ENCODE peak calls at places on chromosomes 16 and 17, in six cellular contexts. G is GM19239, Q is activated T-cell treated with anti-CD3 and anti-CD28 coated beads for 4 hours, X is NCI-H460, B is DMS79, V is glutamatergic neuron. Z is an unnamed sample.

GRCh38 chr17:48429156-48429555 is 858 bp downstream of the SKAP1 start:
- DNase-seq in G (no peak), X (no peak), V (no peak), B (no peak), Q (no peak), Z (no peak)

GRCh38 chr16:27222499-27223225 is 19.3 kb downstream of the KDM8 start:
- DNase-seq in V (no peak), B (no peak), G (no peak), Q (no peak), X (no peak), Z (no peak)

GRCh38 chr17:2084766-2085647 is 30.1 kb downstream of the HIC1 start:
- DNase-seq in Q (no peak), B (no peak), X (no peak), G (no peak), V (no peak), Z (no peak)

GRCh38 chr17:75878174-75878998 is at the start of gene TRIM47:
- DNase-seq in V (peak), B (no peak), X (peak), G (no peak), Q (no peak), Z (peak)

GRCh38 chr16:27639588-27640276 is 89.8 kb downstream of the KATNIP start:
- DNase-seq in G (peak), B (peak), X (peak), Q (no peak), V (no peak), Z (peak)

GRCh38 chr17:51347851-51348584 is 87.7 kb downstream of the UTP18 start:
- DNase-seq in X (no peak), G (no peak), V (no peak), Q (no peak), B (no peak), Z (no peak)

GRCh38 chr17:64326030-64326419 is 63.0 kb upstream of the TEX2 start:
- DNase-seq in Q (no peak), X (no peak), B (no peak), G (no peak), V (no peak), Z (no peak)

GRCh38 chr17:11487469-11487868 is 110.8 kb upstream of the DNAH9 start:
- DNase-seq in B (no peak), G (no peak), V (no peak), X (no peak), Q (no peak), Z (no peak)

GRCh38 chr16:1466968-1467521 is 7.8 kb downstream of the CLCN7 start:
- DNase-seq in Q (no peak), G (no peak), X (no peak), B (no peak), V (no peak), Z (no peak)

GRCh38 chr16:83925095-83925905 is 26.4 kb downstream of the MLYCD start:
- DNase-seq in B (no peak), G (no peak), Q (no peak), V (no peak), X (no peak), Z (no peak)

GRCh38 chr17:65013613-65014391 is 42.7 kb downstream of the GNA13 start:
- DNase-seq in X (no peak), V (no peak), B (no peak), Q (no peak), G (no peak), Z (no peak)

GRCh38 chr16:66020642-66021041 is 345.8 kb upstream of the CDH5 start:
- DNase-seq in X (no peak), V (no peak), G (no peak), Q (no peak), B (no peak), Z (no peak)

GRCh38 chr17:51029568-51030463 is 90.9 kb downstream of the SPAG9 start:
- DNase-seq in B (no peak), X (no peak), G (no peak), Q (no peak), V (no peak), Z (no peak)

GRCh38 chr17:41772218-41772585 is 14.3 kb downstream of the JUP start:
- DNase-seq in V (no peak), Q (no peak), G (no peak), X (no peak), B (no peak), Z (peak)

GRCh38 chr17:64058547-64059115 is 38.2 kb upstream of the ICAM2 start:
- DNase-seq in X (no peak), B (no peak), G (no peak), V (no peak), Q (no peak), Z (no peak)

GRCh38 chr17:44581868-44582267 is 24.6 kb downstream of the FZD2 start:
- DNase-seq in B (no peak), V (no peak), G (no peak), X (peak), Q (no peak), Z (no peak)

GRCh38 chr17:2053380-2054261 is 1.3 kb upstream of the HIC1 start:
- DNase-seq in B (peak), V (peak), Q (peak), G (peak), X (peak), Z (peak)

GRCh38 chr17:17351356-17351891 is 48.3 kb downstream of the NT5M start:
- DNase-seq in Q (no peak), B (no peak), V (no peak), G (no peak), X (no peak), Z (no peak)

GRCh38 chr17:75266315-75267145 is 4.5 kb downstream of the MIF4GD start:
- DNase-seq in V (no peak), B (no peak), G (no peak), X (no peak), Q (no peak), Z (no peak)

GRCh38 chr16:10878644-10879498 is 1.9 kb downstream of the CIITA start:
- DNase-seq in B (peak), Q (no peak), V (peak), G (no peak), X (no peak), Z (peak)

GRCh38 chr16:85511938-85512551 is 101.1 kb upstream of the GSE1 start:
- DNase-seq in X (no peak), G (no peak), V (no peak), Q (no peak), B (no peak), Z (no peak)

GRCh38 chr16:25413962-25414361 is 156.3 kb upstream of the ZKSCAN2 start:
- DNase-seq in X (no peak), Q (no peak), B (no peak), G (no peak), V (no peak), Z (no peak)

GRCh38 chr17:10149573-10150399 is 48.6 kb downstream of the GAS7 start:
- DNase-seq in G (peak), X (peak), V (no peak), Q (no peak), B (no peak), Z (no peak)

GRCh38 chr17:2800367-2800766 is 4.1 kb downstream of the RAP1GAP2 start:
- DNase-seq in G (no peak), Q (no peak), X (peak), V (no peak), B (no peak), Z (no peak)

GRCh38 chr16:51888021-51888420 is 658.9 kb downstream of the TOX3 start:
- DNase-seq in X (no peak), B (no peak), V (no peak), G (no peak), Q (no peak), Z (no peak)

GRCh38 chr16:12239953-12240485 is 263.5 kb downstream of the SNX29 start:
- DNase-seq in X (no peak), G (no peak), V (no peak), Q (no peak), B (no peak), Z (no peak)

GRCh38 chr16:10765772-10766171 is 22.1 kb downstream of the NUBP1 start:
- DNase-seq in G (peak), Q (no peak), X (no peak), B (no peak), V (no peak), Z (no peak)

GRCh38 chr16:86690970-86691369 is 112.6 kb downstream of the FOXL1 start:
- DNase-seq in V (no peak), B (no peak), Q (no peak), G (no peak), X (no peak), Z (no peak)

GRCh38 chr17:50547035-50547735 is at the start of gene SPATA20:
- DNase-seq in X (peak), B (peak), V (peak), G (peak), Q (peak), Z (peak)

GRCh38 chr17:35730400-35731005 is 936 bp upstream of the RASL10B start:
- DNase-seq in B (no peak), V (no peak), X (no peak), Q (no peak), G (no peak), Z (no peak)

GRCh38 chr17:55635253-55635766 is 87.4 kb downstream of the TMEM100 start:
- DNase-seq in G (no peak), V (no peak), B (no peak), Q (no peak), X (no peak), Z (no peak)

GRCh38 chr16:86964846-86965245 is 352.3 kb downstream of the C16orf95 start:
- DNase-seq in Q (no peak), B (no peak), G (no peak), X (no peak), V (no peak), Z (no peak)

GRCh38 chr16:49439676-49440075 is 66.1 kb downstream of the C16orf78 start:
- DNase-seq in G (no peak), Q (no peak), X (no peak), B (no peak), V (no peak), Z (no peak)

GRCh38 chr17:7081341-7082062 is 1.5 kb upstream of the CLEC10A start:
- DNase-seq in Q (no peak), X (no peak), B (no peak), G (no peak), V (no peak), Z (no peak)

Z was measured in WTC11.